ENCODE peak calls at places on chromosome 15, in four cellular contexts. J is transverse colon, D is breast epithelium, I is sigmoid colon. M is an unnamed sample. For H3K4me1, the result is how much of the 10 kb centered on the place peaks cover.

GRCh38 chr15:73283341-73283962 is 85.3 kb downstream of the HCN4 start:
- DNase-seq in D (no peak), J (no peak), I (no peak), M (no peak)

GRCh38 chr15:96264801-96265515 is 65.5 kb upstream of the NR2F2 start:
- DNase-seq in I (no peak), J (no peak), D (no peak), M (no peak)

GRCh38 chr15:69820819-69821218 is 276.9 kb downstream of the TLE3 start:
- DNase-seq in D (no peak), J (no peak), I (no peak), M (no peak)

GRCh38 chr15:89502867-89503595 is 6.6 kb upstream of the RHCG start:
- DNase-seq in J (peak), I (no peak), D (no peak), M (no peak)

GRCh38 chr15:29400701-29401100 is 131.1 kb upstream of the NSMCE3 start:
- DNase-seq in J (no peak), D (no peak), I (no peak), M (no peak)

GRCh38 chr15:64864080-64864479 is 22.4 kb downstream of the PLEKHO2 start:
- DNase-seq in I (no peak), J (no peak), D (no peak), M (no peak)

GRCh38 chr15:42194502-42194901 is 13.6 kb downstream of the VPS39 start:
- DNase-seq in D (no peak), J (peak), I (no peak), M (no peak)

GRCh38 chr15:99493461-99493860 is 72.3 kb upstream of the MEF2A start:
- DNase-seq in J (no peak), D (no peak), I (no peak), M (no peak)

GRCh38 chr15:90295270-90295648 is 29.8 kb downstream of the NGRN start:
- DNase-seq in J (no peak), D (no peak), I (no peak), M (no peak)

GRCh38 chr15:95626501-95627361 is 703.8 kb upstream of the NR2F2 start:
- DNase-seq in D (no peak), I (no peak), J (no peak), M (no peak)

GRCh38 chr15:76333720-76334437 is 2.7 kb upstream of the ISL2 start:
- DNase-seq in J (no peak), D (no peak), I (no peak), M (no peak)

GRCh38 chr15:38823272-38823671 is 258.7 kb upstream of the RASGRP1 start:
- DNase-seq in D (no peak), I (no peak), J (no peak), M (no peak)

GRCh38 chr15:70342554-70343548 is 245.1 kb upstream of the TLE3 start:
- DNase-seq in D (peak), I (no peak), J (no peak), M (no peak)

GRCh38 chr15:31273258-31273941 is 53.2 kb upstream of the KLF13 start:
- DNase-seq in J (no peak), I (peak), D (peak), M (peak)

GRCh38 chr15:71705151-71705550 is 105.2 kb upstream of the NR2E3 start:
- DNase-seq in J (no peak), I (no peak), D (no peak), M (no peak)

GRCh38 chr15:65962187-65962586 is 92.9 kb downstream of the RAB11A start:
- DNase-seq in J (no peak), D (no peak), I (no peak), M (peak)

GRCh38 chr15:66841953-66842681 is 140.1 kb downstream of the SMAD6 start:
- DNase-seq in D (peak), I (peak), J (peak), M (peak)

GRCh38 chr15:77033729-77034619 is 36.9 kb downstream of the TSPAN3 start:
- DNase-seq in J (peak), D (peak), I (peak), M (peak)

GRCh38 chr15:91116379-91117067 is 16.5 kb downstream of the SV2B start:
- DNase-seq in J (no peak), I (no peak), D (peak), M (no peak)

GRCh38 chr15:59656935-59657634 is at the start of gene GTF2A2:
- DNase-seq in D (peak), I (peak), J (peak), M (peak)

GRCh38 chr15:100056411-100057072 is 285.2 kb downstream of the ADAMTS17 start:
- DNase-seq in J (no peak), I (no peak), D (no peak), M (no peak)

GRCh38 chr15:36501063-36501678 is 78.3 kb upstream of the CDIN1 start:
- DNase-seq in J (no peak), D (no peak), I (no peak), M (no peak)

GRCh38 chr15:65460948-65461347 is 38.2 kb upstream of the IGDCC4 start:
- DNase-seq in I (no peak), J (no peak), D (no peak), M (no peak)

GRCh38 chr15:27433604-27434003 is 462.6 kb downstream of the GABRG3 start:
- DNase-seq in D (no peak), J (no peak), I (no peak), M (no peak)

GRCh38 chr15:40392986-40393948 is 10.7 kb downstream of the KNSTRN start:
- DNase-seq in J (no peak), D (no peak), I (no peak), M (no peak)

GRCh38 chr15:90558182-90558581 is 28.5 kb downstream of the CRTC3 start:
- DNase-seq in J (peak), D (no peak), I (peak), M (no peak)

GRCh38 chr15:78429477-78429876 is 8.5 kb upstream of the IREB2 start:
- DNase-seq in I (no peak), J (peak), D (no peak), M (no peak)

GRCh38 chr15:52292780-52293392 is 2.7 kb downstream of the MYO5C start:
- DNase-seq in D (no peak), I (no peak), J (no peak), M (peak)

GRCh38 chr15:48076454-48076853 is 44.3 kb upstream of the SLC24A5 start:
- DNase-seq in J (no peak), I (no peak), D (no peak), M (no peak)

GRCh38 chr15:61742591-61742990 is 317.7 kb downstream of the VPS13C start:
- DNase-seq in I (no peak), D (no peak), J (no peak), M (no peak)

GRCh38 chr15:77817434-77817833 is 184.7 kb upstream of the LINGO1 start:
- DNase-seq in I (no peak), D (no peak), J (no peak), M (no peak)

GRCh38 chr15:38535451-38536200 is 29.0 kb downstream of the RASGRP1 start:
- DNase-seq in I (no peak), J (no peak), D (no peak), M (no peak)

GRCh38 chr15:47027322-47027946 is 689.9 kb upstream of the SEMA6D start:
- DNase-seq in I (no peak), D (no peak), J (no peak), M (no peak)

GRCh38 chr15:88274534-88275460 is 18.3 kb upstream of the NTRK3 start:
- DNase-seq in D (peak), I (no peak), J (peak), M (peak)

GRCh38 chr15:40054056-40054745 is 15.2 kb upstream of the SRP14 start:
- DNase-seq in I (peak), D (no peak), J (no peak), M (peak)

GRCh38 chr15:76347507-76348055 is 11.0 kb downstream of the ISL2 start:
- DNase-seq in D (no peak), J (no peak), I (no peak), M (no peak)

GRCh38 chr15:85402195-85402921 is 22.0 kb downstream of the AKAP13 start:
- DNase-seq in D (no peak), I (no peak), J (no peak), M (no peak)
- H3K4me1 ChIP-seq in D (under half), I (half or more), J (half or more), M (under half)

DNA sequence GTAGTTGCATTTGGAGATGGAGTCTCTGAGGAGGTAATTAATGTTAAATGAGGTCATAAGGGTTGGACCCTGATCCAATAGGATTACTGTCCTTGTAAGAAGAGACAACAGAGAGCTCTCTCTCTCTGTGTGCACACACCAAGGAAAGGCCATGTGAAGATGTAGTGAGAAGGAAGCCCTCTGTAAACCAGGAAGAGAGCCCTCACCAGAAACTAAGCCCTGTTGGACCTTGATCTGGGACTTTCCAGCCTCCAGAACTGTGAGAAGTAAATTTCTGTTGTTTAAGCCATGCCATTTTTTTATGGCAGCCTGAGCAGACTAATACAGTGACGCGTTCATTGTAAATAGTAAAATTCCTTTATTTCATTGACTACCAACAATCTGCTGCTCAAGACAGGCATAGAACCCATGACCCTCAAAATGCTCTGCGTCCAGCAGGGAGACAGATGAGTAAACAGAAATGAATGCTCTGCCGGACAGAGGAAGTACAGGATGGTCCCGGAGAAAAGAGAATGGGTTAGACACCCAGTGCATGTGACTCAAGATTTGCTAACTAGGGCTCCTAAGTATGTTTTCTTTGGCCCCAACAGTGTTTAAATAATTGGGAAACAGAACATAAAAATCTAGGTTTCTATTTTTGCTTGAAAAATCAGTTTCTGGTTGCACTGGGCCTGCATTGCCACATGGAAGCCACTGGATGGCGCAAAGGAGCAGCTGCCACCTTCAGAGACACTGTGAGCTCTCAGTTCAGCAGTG is 37.9 kb upstream of the TNFAIP8L3 start:
- DNase-seq in D (no peak), J (peak), I (peak), M (no peak)
- TF ChIP-seq POLR2AphosphoS5 in D (no peak), J (peak), I (peak), M (no peak)

GRCh38 chr15:44713006-44713966 is 2.0 kb downstream of the B2M start:
- DNase-seq in D (no peak), J (no peak), I (no peak), M (no peak)

GRCh38 chr15:44715142-44715796 is 4.0 kb downstream of the B2M start:
- DNase-seq in I (no peak), D (no peak), J (no peak), M (no peak)

GRCh38 chr15:44716983-44717602 is 5.8 kb downstream of the B2M start:
- DNase-seq in I (no peak), J (no peak), D (no peak), M (no peak)

GRCh38 chr15:44718180-44718926 is 7.0 kb downstream of the B2M start:
- DNase-seq in I (no peak), J (no peak), D (no peak), M (no peak)

DNA sequence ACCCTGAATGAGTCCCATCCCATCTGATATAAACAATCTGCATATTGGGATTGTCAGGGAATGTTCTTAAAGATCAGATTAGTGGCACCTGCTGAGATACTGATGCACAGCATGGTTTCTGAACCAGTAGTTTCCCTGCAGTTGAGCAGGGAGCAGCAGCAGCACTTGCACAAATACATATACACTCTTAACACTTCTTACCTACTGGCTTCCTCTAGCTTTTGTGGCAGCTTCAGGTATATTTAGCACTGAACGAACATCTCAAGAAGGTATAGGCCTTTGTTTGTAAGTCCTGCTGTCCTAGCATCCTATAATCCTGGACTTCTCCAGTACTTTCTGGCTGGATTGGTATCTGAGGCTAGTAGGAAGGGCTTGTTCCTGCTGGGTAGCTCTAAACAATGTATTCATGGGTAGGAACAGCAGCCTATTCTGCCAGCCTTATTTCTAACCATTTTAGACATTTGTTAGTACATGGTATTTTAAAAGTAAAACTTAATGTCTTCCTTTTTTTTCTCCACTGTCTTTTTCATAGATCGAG is 4.5 kb downstream of the B2M start:
- DNase-seq in D (no peak), J (no peak), I (no peak), M (no peak)
- H3K4me1 ChIP-seq in D (under half), J (half or more), I (under half), M (half or more)

GRCh38 chr15:63155486-63155885 is 1.8 kb downstream of the RPS27L start:
- DNase-seq in D (no peak), I (no peak), J (no peak), M (no peak)

GRCh38 chr15:63156086-63156707 is 1.1 kb downstream of the RPS27L start:
- DNase-seq in J (no peak), D (no peak), I (no peak), M (no peak)

GRCh38 chr15:63146684-63147083 is 10.6 kb downstream of the RPS27L start:
- DNase-seq in D (no peak), I (no peak), J (no peak), M (no peak)

GRCh38 chr15:63156708-63157065 is 590 bp downstream of the RPS27L start:
- DNase-seq in D (no peak), I (peak), J (peak), M (no peak)

GRCh38 chr15:63151665-63152064 is 5.6 kb downstream of the RPS27L start:
- DNase-seq in J (no peak), I (no peak), D (no peak), M (no peak)
- TF ChIP-seq POLR2AphosphoS5 in J (no peak), I (no peak), D (no peak), M (no peak)

GRCh38 chr15:55118341-55118740 is 78.4 kb downstream of the RSL24D1 start:
- DNase-seq in I (no peak), D (no peak), J (no peak), M (no peak)
- H3K4me1 ChIP-seq in I (under half), D (under half), J (under half), M (under half)

DNA sequence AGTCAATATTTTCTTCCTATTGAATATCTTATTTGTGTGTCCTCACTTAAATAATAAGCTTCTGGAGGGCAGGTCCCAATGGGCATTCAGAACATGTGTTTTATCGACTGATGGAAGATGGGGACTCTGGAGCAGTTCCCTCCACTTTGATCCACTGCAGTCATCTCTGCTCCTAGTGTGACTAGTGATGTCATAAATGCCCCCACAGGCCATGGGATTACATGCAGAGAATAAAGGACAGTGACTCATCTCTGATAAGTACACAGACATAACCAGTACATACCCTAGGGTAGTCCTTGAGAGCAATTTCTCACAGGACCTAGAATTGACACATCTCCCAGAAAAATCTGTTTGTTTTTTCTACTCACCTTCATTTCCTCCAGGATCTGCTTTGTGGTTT is 49.4 kb upstream of the FMN1 start:
- DNase-seq in D (no peak), J (no peak), I (no peak), M (no peak)
- TF ChIP-seq POLR2AphosphoS5 in D (no peak), J (no peak), I (no peak), M (no peak)

GRCh38 chr15:74653426-74654082 is 37.9 kb downstream of the CLK3 start:
- DNase-seq in I (peak), D (no peak), J (peak), M (no peak)
- H3K4me1 ChIP-seq in I (half or more), D (under half), J (under half), M (under half)

DNA sequence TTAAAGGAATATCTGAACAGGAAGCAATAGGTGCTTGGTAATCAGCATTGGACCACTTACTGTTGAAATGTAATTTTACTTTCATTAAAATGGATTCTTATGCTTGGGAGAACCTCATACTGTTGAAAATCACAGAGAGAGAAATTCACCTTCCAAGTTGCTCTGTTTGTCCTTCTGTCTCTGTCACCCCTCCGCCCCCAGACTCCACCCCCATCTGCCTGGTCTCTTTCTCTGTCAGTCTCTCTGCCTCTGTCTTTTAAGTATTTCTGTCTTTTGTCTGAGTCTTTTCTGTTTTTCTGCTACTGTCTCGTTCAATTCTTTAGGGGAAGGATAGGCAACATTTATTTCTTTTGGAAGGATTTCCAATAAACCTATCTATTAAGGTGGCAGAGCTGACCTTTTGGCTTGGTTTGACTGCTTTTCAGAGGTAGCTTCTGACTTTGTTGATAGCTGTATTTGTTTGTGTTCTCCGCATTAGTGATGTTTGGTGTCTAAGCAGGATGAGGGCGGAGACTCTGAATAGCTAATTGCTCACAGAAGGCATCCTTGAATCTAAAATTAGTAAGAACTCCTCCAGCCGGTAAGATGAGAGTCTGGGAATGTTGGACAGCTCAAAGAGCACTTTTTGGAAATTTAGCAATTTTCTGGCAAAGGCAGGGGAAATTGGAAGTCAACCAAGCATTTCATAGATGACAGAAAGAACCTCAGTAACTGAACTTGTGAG is 174.2 kb downstream of the KLHL25 start:
- DNase-seq in D (no peak), I (no peak), J (no peak), M (no peak)
- TF ChIP-seq POLR2AphosphoS5 in D (no peak), I (peak), J (peak), M (no peak)

M was measured in spleen.